ENCODE peak calls at places on chromosomes 16 and 17, in six cellular contexts. One of them, this sample, is unnamed.
A peak's percentile ranks its signal among the peaks of the same experiment; 100 is the strongest.

GRCh38 chr16:48498761-48499600 is 111.0 kb downstream of the N4BP1 start:
- DNase-seq in fibroblast of lung: peak; percentile 66
- DNase-seq in CD8-positive, alpha-beta T cell: no peak
- DNase-seq in heart left ventricle: no peak
- DNase-seq in adrenal gland: peak; percentile 81
- DNase-seq in stomach: no peak
- DNase-seq in this sample: no peak

GRCh38 chr16:31179153-31179746 is 689 bp upstream of the FUS start:
- DNase-seq in CD8-positive, alpha-beta T cell: no peak
- DNase-seq in fibroblast of lung: no peak
- DNase-seq in adrenal gland: no peak
- DNase-seq in heart left ventricle: no peak
- DNase-seq in stomach: no peak
- DNase-seq in this sample: no peak

GRCh38 chr17:55340726-55341125 is 76.0 kb downstream of the HLF start:
- DNase-seq in CD8-positive, alpha-beta T cell: no peak
- DNase-seq in fibroblast of lung: no peak
- DNase-seq in heart left ventricle: no peak
- DNase-seq in adrenal gland: no peak
- DNase-seq in stomach: no peak
- DNase-seq in this sample: no peak

GRCh38 chr16:83356266-83356665 is 451.5 kb upstream of the HSBP1 start:
- DNase-seq in stomach: no peak
- DNase-seq in heart left ventricle: peak; percentile 12
- DNase-seq in fibroblast of lung: peak; percentile 71
- DNase-seq in adrenal gland: peak; percentile 29
- DNase-seq in CD8-positive, alpha-beta T cell: no peak
- DNase-seq in this sample: no peak

GRCh38 chr16:76946879-76947278 is 244.1 kb upstream of the MON1B start:
- DNase-seq in CD8-positive, alpha-beta T cell: no peak
- DNase-seq in fibroblast of lung: peak; percentile 87
- DNase-seq in adrenal gland: peak; percentile 42
- DNase-seq in heart left ventricle: no peak
- DNase-seq in stomach: no peak
- DNase-seq in this sample: peak; percentile 76

GRCh38 chr16:77937473-77938195 is 84.7 kb upstream of the CLEC3A start:
- DNase-seq in heart left ventricle: no peak
- DNase-seq in CD8-positive, alpha-beta T cell: no peak
- DNase-seq in adrenal gland: no peak
- DNase-seq in stomach: no peak
- DNase-seq in fibroblast of lung: no peak
- DNase-seq in this sample: no peak

GRCh38 chr16:30335598-30336474 is 19.3 kb downstream of the CD2BP2 start:
- DNase-seq in fibroblast of lung: peak; percentile 29
- DNase-seq in heart left ventricle: no peak
- DNase-seq in CD8-positive, alpha-beta T cell: peak; percentile 60
- DNase-seq in stomach: no peak
- DNase-seq in adrenal gland: no peak
- DNase-seq in this sample: no peak

GRCh38 chr17:14303343-14304221 is 2.7 kb downstream of the HS3ST3B1 start:
- DNase-seq in fibroblast of lung: no peak
- DNase-seq in CD8-positive, alpha-beta T cell: peak; percentile 63
- DNase-seq in stomach: no peak
- DNase-seq in adrenal gland: no peak
- DNase-seq in heart left ventricle: no peak
- DNase-seq in this sample: no peak

GRCh38 chr16:1691276-1691675 is 13.2 kb downstream of the JPT2 start:
- DNase-seq in CD8-positive, alpha-beta T cell: no peak
- DNase-seq in fibroblast of lung: peak; percentile 72
- DNase-seq in stomach: no peak
- DNase-seq in adrenal gland: no peak
- DNase-seq in heart left ventricle: no peak
- DNase-seq in this sample: no peak

GRCh38 chr16:35344012-35344762 is 1884.8 kb downstream of the TP53TG3F start:
- DNase-seq in stomach: no peak
- DNase-seq in fibroblast of lung: no peak
- DNase-seq in CD8-positive, alpha-beta T cell: no peak
- DNase-seq in heart left ventricle: no peak
- DNase-seq in adrenal gland: no peak
- DNase-seq in this sample: no peak

GRCh38 chr17:2253768-2254406 is 49.7 kb downstream of the SMG6 start:
- DNase-seq in stomach: no peak
- DNase-seq in fibroblast of lung: no peak
- DNase-seq in adrenal gland: no peak
- DNase-seq in heart left ventricle: no peak
- DNase-seq in CD8-positive, alpha-beta T cell: no peak
- DNase-seq in this sample: no peak

GRCh38 chr17:978110-979093 is 1.2 kb downstream of the NXN start:
- DNase-seq in adrenal gland: no peak
- DNase-seq in stomach: peak; percentile 32
- DNase-seq in heart left ventricle: peak; percentile 37
- DNase-seq in fibroblast of lung: peak; percentile 62
- DNase-seq in CD8-positive, alpha-beta T cell: no peak
- DNase-seq in this sample: no peak

GRCh38 chr16:69566437-69567030 is 768 bp downstream of the NFAT5 start:
- DNase-seq in fibroblast of lung: peak; percentile 76
- DNase-seq in stomach: peak; percentile 45
- DNase-seq in adrenal gland: peak; percentile 66
- DNase-seq in CD8-positive, alpha-beta T cell: no peak
- DNase-seq in heart left ventricle: peak; percentile 77
- DNase-seq in this sample: peak; percentile 46

GRCh38 chr16:2983706-2984136 is 3.5 kb upstream of the PKMYT1 start:
- DNase-seq in heart left ventricle: peak; percentile 74
- DNase-seq in CD8-positive, alpha-beta T cell: peak; percentile 78
- DNase-seq in fibroblast of lung: peak; percentile 70
- DNase-seq in stomach: peak; percentile 85
- DNase-seq in adrenal gland: peak; percentile 83
- DNase-seq in this sample: peak; percentile 88

GRCh38 chr16:81758376-81758775 is 20.7 kb upstream of the PLCG2 start:
- DNase-seq in CD8-positive, alpha-beta T cell: no peak
- DNase-seq in heart left ventricle: no peak
- DNase-seq in fibroblast of lung: peak; percentile 27
- DNase-seq in stomach: no peak
- DNase-seq in adrenal gland: no peak
- DNase-seq in this sample: no peak

GRCh38 chr17:954431-955164 is 25.0 kb downstream of the NXN start:
- DNase-seq in heart left ventricle: no peak
- DNase-seq in stomach: no peak
- DNase-seq in adrenal gland: no peak
- DNase-seq in CD8-positive, alpha-beta T cell: no peak
- DNase-seq in fibroblast of lung: peak; percentile 93
- DNase-seq in this sample: no peak

GRCh38 chr16:88628512-88628974 is 9.8 kb upstream of the IL17C start:
- DNase-seq in stomach: no peak
- DNase-seq in heart left ventricle: peak; percentile 71
- DNase-seq in CD8-positive, alpha-beta T cell: no peak
- DNase-seq in fibroblast of lung: no peak
- DNase-seq in adrenal gland: peak; percentile 78
- DNase-seq in this sample: peak; percentile 77

GRCh38 chr17:6024576-6024975 is 45.6 kb upstream of the WSCD1 start:
- DNase-seq in adrenal gland: no peak
- DNase-seq in stomach: no peak
- DNase-seq in heart left ventricle: no peak
- DNase-seq in fibroblast of lung: no peak
- DNase-seq in CD8-positive, alpha-beta T cell: no peak
- DNase-seq in this sample: no peak

GRCh38 chr17:72604518-72604917 is 483.7 kb downstream of the SOX9 start:
- DNase-seq in adrenal gland: no peak
- DNase-seq in CD8-positive, alpha-beta T cell: no peak
- DNase-seq in heart left ventricle: no peak
- DNase-seq in stomach: no peak
- DNase-seq in fibroblast of lung: no peak
- DNase-seq in this sample: no peak

GRCh38 chr16:67675579-67675935 is 8.9 kb downstream of the C16orf86 start:
- DNase-seq in fibroblast of lung: no peak
- DNase-seq in CD8-positive, alpha-beta T cell: no peak
- DNase-seq in stomach: no peak
- DNase-seq in heart left ventricle: no peak
- DNase-seq in adrenal gland: no peak
- DNase-seq in this sample: no peak

GRCh38 chr16:82031116-82032084 is 3.7 kb upstream of the HSD17B2 start:
- DNase-seq in CD8-positive, alpha-beta T cell: no peak
- DNase-seq in heart left ventricle: no peak
- DNase-seq in fibroblast of lung: peak; percentile 70
- DNase-seq in stomach: no peak
- DNase-seq in adrenal gland: peak; percentile 27
- DNase-seq in this sample: no peak

GRCh38 chr17:39916918-39917317 is 1.5 kb downstream of the GSDMB start:
- DNase-seq in CD8-positive, alpha-beta T cell: no peak
- DNase-seq in heart left ventricle: no peak
- DNase-seq in fibroblast of lung: no peak
- DNase-seq in stomach: no peak
- DNase-seq in adrenal gland: no peak
- DNase-seq in this sample: no peak

GRCh38 chr17:38752930-38753506 is 477 bp downstream of the PSMB3 start:
- DNase-seq in CD8-positive, alpha-beta T cell: no peak
- DNase-seq in stomach: no peak
- DNase-seq in heart left ventricle: no peak
- DNase-seq in adrenal gland: no peak
- DNase-seq in fibroblast of lung: no peak
- DNase-seq in this sample: no peak

GRCh38 chr16:57530531-57531252 is 5.7 kb downstream of the CCDC102A start:
- DNase-seq in adrenal gland: peak; percentile 20
- DNase-seq in stomach: no peak
- DNase-seq in CD8-positive, alpha-beta T cell: no peak
- DNase-seq in heart left ventricle: no peak
- DNase-seq in fibroblast of lung: no peak
- DNase-seq in this sample: no peak

GRCh38 chr16:80158766-80159165 is 382.0 kb upstream of the DYNLRB2 start:
- DNase-seq in CD8-positive, alpha-beta T cell: no peak
- DNase-seq in adrenal gland: no peak
- DNase-seq in fibroblast of lung: peak; percentile 97
- DNase-seq in stomach: no peak
- DNase-seq in heart left ventricle: no peak
- DNase-seq in this sample: no peak

GRCh38 chr16:1706386-1707192 is 594 bp downstream of the MAPK8IP3 start:
- DNase-seq in adrenal gland: no peak
- DNase-seq in fibroblast of lung: peak; percentile 40
- DNase-seq in stomach: no peak
- DNase-seq in CD8-positive, alpha-beta T cell: peak; percentile 55
- DNase-seq in heart left ventricle: no peak
- DNase-seq in this sample: peak; percentile 57

GRCh38 chr16:23348579-23349469 is 46.7 kb downstream of the SCNN1B start:
- DNase-seq in heart left ventricle: no peak
- DNase-seq in stomach: no peak
- DNase-seq in adrenal gland: no peak
- DNase-seq in fibroblast of lung: no peak
- DNase-seq in CD8-positive, alpha-beta T cell: no peak
- DNase-seq in this sample: no peak
- TF ChIP-seq CTCF in heart left ventricle: no peak
- TF ChIP-seq CTCF in stomach: no peak
- TF ChIP-seq CTCF in adrenal gland: no peak
- TF ChIP-seq CTCF in fibroblast of lung: peak; percentile 16
- TF ChIP-seq CTCF in CD8-positive, alpha-beta T cell: no peak
- TF ChIP-seq CTCF in this sample: no peak

DNA sequence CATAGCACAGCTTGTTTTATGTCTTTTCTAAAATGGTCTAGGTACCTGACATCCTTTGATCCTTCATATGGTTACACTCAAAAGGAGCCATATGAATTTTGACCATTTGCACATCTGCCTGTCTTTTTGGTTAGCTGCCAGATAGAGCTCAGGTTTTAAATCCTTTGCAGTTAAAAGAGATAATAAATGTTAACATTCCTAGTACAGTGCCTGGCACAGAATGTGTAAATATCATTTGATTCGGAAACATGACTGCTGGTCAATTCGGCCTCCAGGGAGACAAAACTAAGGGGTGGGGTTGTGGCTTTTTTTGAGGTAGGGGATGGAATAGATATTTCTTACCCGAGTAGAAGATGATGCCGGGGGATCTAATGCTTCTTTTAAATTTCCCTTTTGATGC is 64.2 kb downstream of the FTO start:
- DNase-seq in fibroblast of lung: no peak
- DNase-seq in heart left ventricle: no peak
- DNase-seq in CD8-positive, alpha-beta T cell: no peak
- DNase-seq in adrenal gland: no peak
- DNase-seq in stomach: no peak
- DNase-seq in this sample: no peak
- H3K4me1 ChIP-seq in fibroblast of lung: peaks cover 10% of the 10 kb centered on the region
- H3K4me1 ChIP-seq in heart left ventricle: peaks cover 8% of the 10 kb centered on the region
- H3K4me1 ChIP-seq in CD8-positive, alpha-beta T cell: peaks cover 11% of the 10 kb centered on the region
- H3K4me1 ChIP-seq in adrenal gland: peaks cover 25% of the 10 kb centered on the region
- H3K4me1 ChIP-seq in stomach: peaks cover 9% of the 10 kb centered on the region
- H3K4me1 ChIP-seq in this sample: peaks cover under 1% of the 10 kb centered on the region

DNA sequence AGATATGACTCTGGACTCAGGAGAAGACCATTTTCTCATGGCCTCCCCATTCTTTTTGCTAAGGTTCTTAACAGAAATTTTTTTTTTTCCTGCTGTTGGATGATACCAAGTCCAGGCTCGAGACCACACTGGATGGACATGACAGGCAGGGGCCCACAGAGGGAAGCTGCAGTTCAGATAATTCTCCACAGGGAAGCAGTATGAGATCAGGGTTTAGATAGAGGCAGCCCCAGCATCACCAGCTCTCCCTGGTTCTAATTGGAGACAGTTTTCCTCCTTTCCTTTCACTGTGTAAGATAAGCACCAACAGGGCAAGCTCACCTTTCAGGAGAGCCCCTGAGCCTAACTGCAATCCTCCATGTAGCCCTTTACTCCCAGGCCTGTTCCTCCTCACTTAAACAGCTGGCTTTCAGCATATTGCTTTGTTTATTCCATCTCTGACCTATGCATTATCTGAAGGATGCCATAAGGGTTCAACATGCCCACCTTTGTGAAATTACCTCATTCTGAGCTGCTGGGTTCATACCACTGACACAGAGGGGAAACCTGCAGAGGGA is 108.1 kb downstream of the SNX11 start:
- DNase-seq in heart left ventricle: no peak
- DNase-seq in CD8-positive, alpha-beta T cell: no peak
- DNase-seq in adrenal gland: peak; percentile 21
- DNase-seq in stomach: no peak
- DNase-seq in fibroblast of lung: peak; percentile 22
- DNase-seq in this sample: peak; percentile 9
- TF ChIP-seq CTCF in heart left ventricle: peak; percentile 37
- TF ChIP-seq CTCF in CD8-positive, alpha-beta T cell: no peak
- TF ChIP-seq CTCF in adrenal gland: peak; percentile 58
- TF ChIP-seq CTCF in stomach: peak; percentile 19
- TF ChIP-seq CTCF in fibroblast of lung: peak; percentile 67
- TF ChIP-seq CTCF in this sample: peak; percentile 44

GRCh38 chr17:17966399-17966798 is 5.8 kb downstream of the TOM1L2 start:
- DNase-seq in fibroblast of lung: no peak
- DNase-seq in CD8-positive, alpha-beta T cell: no peak
- DNase-seq in heart left ventricle: no peak
- DNase-seq in adrenal gland: no peak
- DNase-seq in stomach: no peak
- DNase-seq in this sample: no peak

GRCh38 chr17:17964710-17965109 is 7.5 kb downstream of the TOM1L2 start:
- DNase-seq in adrenal gland: no peak
- DNase-seq in CD8-positive, alpha-beta T cell: no peak
- DNase-seq in fibroblast of lung: no peak
- DNase-seq in heart left ventricle: no peak
- DNase-seq in stomach: no peak
- DNase-seq in this sample: no peak

GRCh38 chr17:17963694-17964436 is 8.3 kb downstream of the TOM1L2 start:
- DNase-seq in adrenal gland: no peak
- DNase-seq in CD8-positive, alpha-beta T cell: no peak
- DNase-seq in stomach: no peak
- DNase-seq in heart left ventricle: no peak
- DNase-seq in fibroblast of lung: no peak
- DNase-seq in this sample: no peak

GRCh38 chr17:17963066-17963465 is 9.1 kb downstream of the TOM1L2 start:
- DNase-seq in fibroblast of lung: no peak
- DNase-seq in heart left ventricle: no peak
- DNase-seq in stomach: no peak
- DNase-seq in adrenal gland: no peak
- DNase-seq in CD8-positive, alpha-beta T cell: no peak
- DNase-seq in this sample: no peak

GRCh38 chr17:17965152-17965721 is 7.0 kb downstream of the TOM1L2 start:
- DNase-seq in CD8-positive, alpha-beta T cell: no peak
- DNase-seq in fibroblast of lung: no peak
- DNase-seq in heart left ventricle: no peak
- DNase-seq in adrenal gland: no peak
- DNase-seq in stomach: no peak
- DNase-seq in this sample: no peak
- H3K4me1 ChIP-seq in CD8-positive, alpha-beta T cell: peaks cover 27% of the 10 kb centered on the region
- H3K4me1 ChIP-seq in fibroblast of lung: peaks cover 4% of the 10 kb centered on the region
- H3K4me1 ChIP-seq in heart left ventricle: peaks cover 17% of the 10 kb centered on the region
- H3K4me1 ChIP-seq in adrenal gland: peaks cover 15% of the 10 kb centered on the region
- H3K4me1 ChIP-seq in stomach: peaks cover 9% of the 10 kb centered on the region
- H3K4me1 ChIP-seq in this sample: no peaks in the 10 kb centered on the region